ENCODE peak calls at places on chromosome 2, in five cellular contexts. A, P, Q, Z and Y are unnamed samples.

GRCh38 chr2:101502095-101502494 is 27.2 kb upstream of the RFX8 start:
- DNase-seq in A (no peak), P (no peak), Z (no peak), Q (no peak), Y (no peak)

GRCh38 chr2:184316911-184317310 is 281.4 kb upstream of the ZNF804A start:
- DNase-seq in P (no peak), A (no peak), Z (no peak), Q (no peak), Y (no peak)

GRCh38 chr2:101296314-101296809 is 12.1 kb downstream of the RNF149 start:
- DNase-seq in Q (peak), Z (no peak), A (no peak), P (no peak), Y (no peak)

GRCh38 chr2:238158807-238159539 is at the start of gene ERFE:
- DNase-seq in Q (no peak), A (peak), P (peak), Z (no peak), Y (no peak)

GRCh38 chr2:10283106-10284062 is 19.3 kb upstream of the HPCAL1 start:
- DNase-seq in Z (no peak), Q (no peak), P (no peak), A (no peak), Y (peak)

GRCh38 chr2:134245340-134245984 is 8.4 kb upstream of the MGAT5 start:
- DNase-seq in Q (no peak), P (peak), Z (peak), A (peak), Y (no peak)

GRCh38 chr2:207993141-207993763 is 32.1 kb downstream of the PLEKHM3 start:
- DNase-seq in P (no peak), Z (no peak), A (peak), Q (no peak), Y (peak)

GRCh38 chr2:127007652-127008051 is 99.3 kb downstream of the BIN1 start:
- DNase-seq in A (no peak), Q (peak), P (no peak), Z (no peak), Y (peak)

GRCh38 chr2:40281021-40281940 is 170.6 kb downstream of the SLC8A1 start:
- DNase-seq in P (no peak), Z (no peak), Q (peak), A (peak), Y (peak)

GRCh38 chr2:124804014-124804940 is 779.2 kb downstream of the CNTNAP5 start:
- DNase-seq in A (peak), Z (peak), P (peak), Q (no peak), Y (no peak)

GRCh38 chr2:218260742-218261423 is at the start of gene GPBAR1:
- DNase-seq in Z (no peak), P (peak), A (no peak), Q (no peak), Y (no peak)

GRCh38 chr2:239473211-239473805 is 72.5 kb upstream of the HDAC4 start:
- DNase-seq in P (no peak), Z (no peak), Q (no peak), A (no peak), Y (no peak)

GRCh38 chr2:198499539-198499938 is 695.1 kb downstream of the PLCL1 start:
- DNase-seq in Q (peak), P (no peak), A (no peak), Z (no peak), Y (peak)

GRCh38 chr2:129061079-129061785 is 742.6 kb upstream of the HS6ST1 start:
- DNase-seq in Q (no peak), P (no peak), A (peak), Z (no peak), Y (peak)

GRCh38 chr2:55973673-55974072 is 50.1 kb upstream of the EFEMP1 start:
- DNase-seq in A (no peak), Z (no peak), Q (no peak), P (no peak), Y (no peak)

GRCh38 chr2:214322662-214323061 is 88.2 kb upstream of the VWC2L start:
- DNase-seq in P (no peak), Q (no peak), A (no peak), Z (no peak), Y (no peak)

GRCh38 chr2:186546842-186547241 is 43.0 kb upstream of the ITGAV start:
- DNase-seq in Q (no peak), A (no peak), Z (no peak), P (no peak), Y (no peak)

GRCh38 chr2:96533292-96534073 is 3.1 kb upstream of the ARID5A start:
- DNase-seq in Q (peak), P (peak), A (no peak), Z (peak), Y (peak)

GRCh38 chr2:20917724-20918572 is 95.0 kb upstream of the LDAH start:
- DNase-seq in Q (no peak), Z (no peak), P (no peak), A (no peak), Y (no peak)

GRCh38 chr2:204453730-204454167 is 91.5 kb upstream of the PARD3B start:
- DNase-seq in Q (no peak), A (no peak), P (peak), Z (peak), Y (no peak)

GRCh38 chr2:146161256-146161882 is 1641.5 kb upstream of the ZEB2 start:
- DNase-seq in Z (no peak), A (no peak), Q (no peak), P (no peak), Y (no peak)

GRCh38 chr2:2244508-2244907 is 86.6 kb downstream of the MYT1L start:
- DNase-seq in Z (no peak), A (no peak), Q (no peak), P (no peak), Y (no peak)

GRCh38 chr2:182077451-182078142 is 91.9 kb downstream of the PPP1R1C start:
- DNase-seq in Q (peak), A (peak), Z (peak), P (peak), Y (peak)

GRCh38 chr2:127592761-127593227 is 53.2 kb upstream of the GPR17 start:
- DNase-seq in Z (no peak), Q (no peak), P (no peak), A (no peak), Y (no peak)

GRCh38 chr2:127054996-127055785 is 51.8 kb downstream of the BIN1 start:
- DNase-seq in A (no peak), Q (no peak), Z (no peak), P (no peak), Y (no peak)

GRCh38 chr2:26243643-26244478 is 571 bp downstream of the HADHA start:
- DNase-seq in Z (no peak), P (no peak), A (peak), Q (no peak), Y (no peak)

DNA sequence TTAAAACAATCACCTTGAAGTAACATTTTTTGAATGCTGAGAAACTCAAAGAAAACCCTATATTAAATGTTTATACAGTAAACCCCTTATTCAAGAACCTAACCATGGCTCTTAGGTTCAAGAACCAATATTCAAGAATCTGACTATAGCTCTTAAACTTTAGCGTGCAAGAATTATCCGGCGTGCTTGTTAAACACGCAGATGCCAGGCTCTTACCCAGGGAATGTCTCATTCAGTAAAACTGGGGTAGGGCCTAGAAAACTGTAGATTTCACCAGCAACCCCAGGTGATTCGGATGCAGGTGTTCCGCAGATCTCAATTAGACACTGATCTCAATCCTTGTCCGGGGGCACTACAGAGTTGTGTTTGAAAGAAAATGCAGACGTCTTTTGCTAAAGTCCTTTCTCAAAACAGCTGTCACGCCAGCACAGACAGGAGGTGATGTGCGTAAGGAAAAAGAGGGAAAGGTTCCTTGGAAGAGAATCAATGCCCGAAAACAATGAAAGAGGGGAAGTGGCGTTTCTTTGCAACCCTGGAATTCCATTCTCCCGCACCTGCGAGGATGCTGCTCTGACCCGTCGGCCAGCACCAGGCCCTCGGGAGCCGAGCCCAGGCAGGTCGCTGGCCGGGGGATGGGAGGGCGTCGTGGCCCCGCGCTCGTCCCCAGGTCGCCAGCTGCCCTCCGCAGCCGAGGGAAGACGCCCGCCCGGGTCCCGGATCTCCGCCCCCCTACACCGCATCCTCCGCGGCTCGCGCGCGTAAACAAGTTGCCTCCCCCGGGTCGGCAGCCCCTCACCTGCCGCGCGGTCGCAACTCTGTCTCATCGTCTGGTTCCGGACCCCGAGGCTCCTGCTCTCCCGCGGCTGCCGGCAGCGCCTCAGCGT is 851 bp downstream of the EIF2AK3 start:
- DNase-seq in A (peak), Q (peak), Z (peak), P (peak), Y (no peak)
- TF ChIP-seq CTCF in A (no peak), Q (no peak), Z (no peak), P (no peak), Y (no peak)

GRCh38 chr2:119175517-119175916 is 17.0 kb upstream of the C1QL2 start:
- DNase-seq in A (no peak), Q (no peak), Z (no peak), P (no peak), Y (no peak)

GRCh38 chr2:119177171-119177837 is 18.8 kb upstream of the C1QL2 start:
- DNase-seq in A (no peak), Z (no peak), P (no peak), Q (no peak), Y (no peak)

GRCh38 chr2:119173556-119174060 is 15.1 kb upstream of the C1QL2 start:
- DNase-seq in P (no peak), Z (no peak), A (no peak), Q (no peak), Y (no peak)

GRCh38 chr2:119174993-119175347 is 16.4 kb upstream of the C1QL2 start:
- DNase-seq in Z (no peak), A (no peak), P (no peak), Q (no peak), Y (no peak)

DNA sequence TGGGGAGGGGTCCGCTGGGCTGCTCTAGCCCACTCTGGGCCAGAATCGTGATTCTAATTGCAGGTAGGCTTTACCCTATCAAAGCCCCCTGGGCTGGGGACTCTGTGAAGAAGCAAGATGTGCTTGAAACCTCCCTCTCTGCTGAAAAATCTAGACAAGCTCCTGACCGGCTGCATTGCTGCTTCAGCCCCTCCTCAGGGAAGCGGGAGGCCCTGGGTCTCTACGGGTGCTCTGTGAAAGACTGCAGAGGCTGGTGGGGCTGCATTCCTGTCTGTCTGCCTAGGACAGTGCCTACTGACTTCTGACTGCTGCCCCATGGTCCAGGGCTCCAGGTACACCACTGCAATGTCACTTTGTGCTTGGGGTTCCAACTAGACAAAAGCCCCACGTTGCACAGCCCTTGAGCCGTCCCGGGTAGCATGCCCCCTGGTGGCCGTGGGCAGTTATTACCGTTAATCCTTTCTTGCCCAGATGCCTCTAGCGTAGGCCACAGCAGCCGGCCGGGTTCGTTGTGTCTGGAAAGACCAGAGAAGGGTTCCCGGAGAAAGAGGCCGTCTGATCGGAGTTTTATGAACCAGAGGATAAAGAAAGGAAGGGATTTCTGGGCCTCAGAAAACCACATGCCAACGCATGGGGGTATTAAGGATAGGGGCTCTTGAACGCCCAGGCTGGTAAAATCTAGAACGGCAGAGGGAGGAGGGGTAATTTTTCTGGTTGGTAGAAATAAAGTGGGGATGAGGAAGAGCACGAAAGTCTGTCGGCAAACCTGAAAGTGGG is 15.9 kb upstream of the C1QL2 start:
- DNase-seq in Z (peak), P (peak), Q (no peak), A (peak), Y (no peak)
- H3K4me3 ChIP-seq in Z (no peak), P (no peak), Q (no peak), A (no peak), Y (no peak)

GRCh38 chr2:165110394-165110793 is 93.5 kb downstream of the SCN3A start:
- DNase-seq in P (no peak), A (no peak), Z (no peak), Q (no peak), Y (no peak)

GRCh38 chr2:165109915-165110314 is 93.9 kb downstream of the SCN3A start:
- DNase-seq in Z (no peak), P (no peak), A (no peak), Q (no peak), Y (no peak)

GRCh38 chr2:165105911-165106310 is 97.9 kb downstream of the SCN3A start:
- DNase-seq in Q (no peak), P (no peak), A (no peak), Z (no peak), Y (no peak)
- TF ChIP-seq CTCF in Q (no peak), P (no peak), A (no peak), Z (no peak), Y (no peak)

DNA sequence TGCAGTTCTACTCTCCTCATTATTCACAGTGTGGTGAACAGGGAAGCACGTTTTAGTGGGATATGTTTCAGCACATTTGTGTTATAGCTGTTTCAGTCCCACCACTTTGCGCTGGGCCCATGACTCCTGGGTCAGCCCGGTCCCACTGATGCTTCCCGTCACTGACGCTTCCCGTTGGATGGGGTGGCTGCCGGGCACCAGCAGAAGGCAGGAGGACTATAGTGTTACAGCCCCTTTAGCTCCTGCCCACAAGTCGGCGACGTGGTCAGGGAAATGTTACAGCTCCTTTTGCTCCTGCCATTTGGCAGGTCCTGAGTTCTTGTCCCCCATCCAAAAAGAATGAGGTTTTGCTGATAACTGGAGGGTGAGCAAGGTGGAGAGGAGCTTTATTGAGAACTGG is 732.2 kb downstream of the NR4A2 start:
- DNase-seq in A (no peak), P (no peak), Q (no peak), Z (no peak), Y (no peak)
- H3K4me3 ChIP-seq in A (no peak), P (no peak), Q (no peak), Z (no peak), Y (no peak)

GRCh38 chr2:15053542-15053941 is 421.0 kb downstream of the LRATD1 start:
- DNase-seq in P (no peak), Z (no peak), Q (no peak), A (no peak), Y (no peak)

GRCh38 chr2:15059870-15060617 is 427.5 kb downstream of the LRATD1 start:
- DNase-seq in Q (no peak), Z (no peak), A (no peak), P (no peak), Y (no peak)

GRCh38 chr2:15061268-15061667 is 428.8 kb downstream of the LRATD1 start:
- DNase-seq in A (no peak), Z (no peak), Q (no peak), P (no peak), Y (no peak)

GRCh38 chr2:15058628-15059157 is 426.2 kb downstream of the LRATD1 start:
- DNase-seq in Z (no peak), P (no peak), Q (no peak), A (no peak), Y (no peak)

DNA sequence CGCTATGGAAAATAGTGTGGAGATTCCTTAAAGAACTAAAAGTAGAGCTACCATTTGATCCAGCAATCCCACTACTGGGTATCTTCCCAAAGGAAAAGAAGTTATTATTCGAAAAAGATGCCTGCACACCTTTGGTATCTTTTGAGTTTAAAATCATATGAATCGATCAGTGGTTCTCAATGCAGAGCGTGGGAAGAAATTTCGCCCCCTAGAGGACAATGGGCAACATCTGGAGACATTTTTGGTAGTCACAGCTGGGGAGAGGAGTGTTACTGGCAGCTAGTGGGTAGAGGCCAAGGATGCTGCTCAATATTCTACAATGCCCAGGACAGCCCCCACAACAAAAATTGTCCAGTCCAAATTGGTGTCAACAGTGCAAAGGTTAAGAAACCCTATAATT is 425.5 kb downstream of the LRATD1 start:
- DNase-seq in A (peak), P (no peak), Q (no peak), Z (no peak), Y (no peak)
- TF ChIP-seq CTCF in A (peak), P (no peak), Q (peak), Z (no peak), Y (no peak)

DNA sequence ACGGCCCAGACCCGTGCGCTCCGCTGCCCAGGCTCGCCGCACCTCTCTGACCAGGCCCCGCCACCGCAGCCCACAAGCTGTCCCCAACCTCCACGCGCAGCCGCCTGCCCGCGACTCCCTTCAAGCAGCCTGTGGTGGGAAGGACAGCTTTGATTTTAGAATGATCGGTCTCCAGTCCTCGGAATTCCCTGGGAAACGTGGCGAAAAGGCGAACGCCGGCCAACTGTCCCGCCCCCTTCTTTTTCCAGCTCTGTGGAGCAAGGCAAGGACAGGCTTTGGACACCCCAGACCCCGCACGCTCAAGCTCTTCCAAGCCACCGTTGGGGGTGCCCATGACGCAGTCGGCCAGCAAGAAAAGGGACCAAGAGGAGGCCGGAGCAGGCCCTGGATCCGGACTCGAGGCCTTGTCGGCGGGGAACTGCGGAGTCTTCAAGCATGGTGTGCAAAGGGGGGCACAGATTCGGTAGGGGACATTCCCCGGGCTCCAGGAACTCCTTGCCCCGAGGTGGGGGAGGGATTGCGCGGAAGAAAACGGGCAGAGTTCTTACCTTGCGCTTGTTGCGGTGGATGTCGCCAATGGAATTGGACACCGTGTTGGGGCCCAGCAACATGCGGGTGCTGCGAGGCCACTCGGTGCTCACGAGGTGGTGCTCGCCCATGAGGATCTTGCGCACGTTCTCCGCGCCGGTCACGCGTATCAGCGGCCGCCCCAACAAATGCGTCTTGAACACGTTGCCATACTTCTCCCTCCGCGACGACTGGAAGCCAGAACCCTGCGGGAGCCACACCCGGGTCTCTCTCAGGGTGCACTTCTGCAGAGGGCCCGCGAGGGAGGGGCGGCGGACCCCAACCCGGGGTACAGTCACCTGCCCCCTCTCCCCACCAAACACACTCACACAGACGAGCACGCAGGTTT is 4.0 kb downstream of the CYP26B1 start:
- DNase-seq in Z (no peak), A (no peak), Q (no peak), P (no peak), Y (no peak)
- H3K4me3 ChIP-seq in Z (peak), A (no peak), Q (no peak), P (no peak), Y (no peak)

GRCh38 chr2:173716458-173717052 is 248.6 kb downstream of the SP3 start:
- DNase-seq in Z (no peak), Q (no peak), A (no peak), P (no peak), Y (no peak)
- TF ChIP-seq CTCF in Z (no peak), Q (no peak), A (no peak), P (no peak), Y (no peak)

DNA sequence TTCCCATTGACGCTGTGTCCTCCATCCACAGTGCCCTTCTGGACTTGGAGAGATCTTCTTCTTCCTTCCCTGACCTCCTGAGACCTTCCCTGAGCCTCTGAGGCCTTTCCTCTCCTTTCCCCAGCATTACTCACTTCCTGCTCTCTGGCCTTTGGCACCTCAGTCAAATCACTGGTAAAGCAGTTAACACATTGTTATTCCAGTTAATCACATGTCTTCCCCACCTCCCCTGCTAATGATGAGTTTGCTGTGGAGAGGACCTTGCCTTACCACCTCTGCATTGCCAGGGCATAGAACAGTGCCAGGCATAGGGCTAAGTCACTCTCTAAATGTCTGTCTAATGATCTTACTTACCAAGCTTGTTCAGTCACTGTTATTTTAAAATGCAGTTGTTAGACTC is 113.4 kb upstream of the SPRED2 start:
- DNase-seq in A (no peak), Q (no peak), Z (no peak), P (no peak), Y (no peak)
- H3K4me3 ChIP-seq in A (no peak), Q (no peak), Z (no peak), P (no peak), Y (no peak)